ENCODE peak calls at places on chromosome 10, in nine cellular contexts. Z, A, M, J, V, D, F, Y and Q are unnamed samples.

GRCh38 chr10:47452495-47453434 is 31.1 kb downstream of the ANXA8 start:
- DNase-seq in D (no peak), A (no peak), J (no peak), F (no peak), Y (peak), M (no peak), V (peak), Z (no peak), Q (peak)

GRCh38 chr10:67666416-67667043 is 29.5 kb downstream of the CTNNA3 start:
- DNase-seq in Z (peak), V (no peak), Y (peak), M (peak), A (peak), D (peak), F (peak), J (peak), Q (peak)

GRCh38 chr10:75959209-75959608 is 527.8 kb downstream of the LRMDA start:
- DNase-seq in D (peak), M (peak), F (peak), V (no peak), Z (peak), Y (no peak), A (peak), J (no peak), Q (peak)

GRCh38 chr10:91552706-91553105 is 80.2 kb downstream of the PPP1R3C start:
- DNase-seq in V (peak), Z (no peak), M (peak), F (no peak), Y (no peak), D (peak), A (no peak), J (no peak), Q (peak)

GRCh38 chr10:121442086-121442485 is 156.2 kb downstream of the FGFR2 start:
- DNase-seq in V (no peak), A (no peak), Y (no peak), J (no peak), F (no peak), Z (no peak), D (no peak), M (no peak), Q (no peak)

GRCh38 chr10:119199231-119199992 is 8.0 kb upstream of the GRK5 start:
- DNase-seq in M (peak), F (peak), A (peak), Y (peak), Z (peak), J (peak), D (peak), V (peak), Q (peak)

GRCh38 chr10:78717200-78717599 is 351.6 kb upstream of the ZMIZ1 start:
- DNase-seq in M (peak), J (no peak), Z (peak), Y (no peak), V (no peak), D (peak), A (peak), F (no peak), Q (no peak)

GRCh38 chr10:102701272-102701671 is 12.9 kb downstream of the ARL3 start:
- DNase-seq in A (no peak), J (no peak), Z (no peak), D (peak), F (no peak), Y (no peak), M (no peak), V (no peak), Q (no peak)

GRCh38 chr10:110747609-110748464 is 103.7 kb downstream of the RBM20 start:
- DNase-seq in F (no peak), V (no peak), M (no peak), A (peak), J (no peak), D (no peak), Y (no peak), Z (peak), Q (no peak)

GRCh38 chr10:97888641-97889262 is 39.1 kb downstream of the GOLGA7B start:
- DNase-seq in A (peak), V (peak), D (peak), M (peak), Z (peak), J (no peak), Y (no peak), F (peak), Q (peak)

GRCh38 chr10:123270221-123270620 is 116.0 kb downstream of the BUB3 start:
- DNase-seq in D (peak), V (no peak), M (peak), Z (peak), Y (no peak), J (no peak), A (peak), F (peak), Q (no peak)

GRCh38 chr10:123380491-123381085 is 226.4 kb downstream of the BUB3 start:
- DNase-seq in Y (peak), V (no peak), F (no peak), J (no peak), M (peak), A (peak), D (no peak), Z (peak), Q (peak)

GRCh38 chr10:3803295-3803883 is 18.4 kb upstream of the KLF6 start:
- DNase-seq in A (no peak), D (peak), F (no peak), Y (no peak), Z (peak), V (no peak), J (no peak), M (no peak), Q (peak)

GRCh38 chr10:104268691-104269645 is at the start of gene GSTO2:
- DNase-seq in Y (peak), F (peak), Z (peak), J (peak), V (peak), M (peak), D (peak), A (peak), Q (peak)

GRCh38 chr10:26621889-26622681 is 75.4 kb upstream of the PDSS1 start:
- DNase-seq in V (peak), J (no peak), Y (no peak), D (peak), A (peak), F (no peak), Z (peak), M (no peak), Q (peak)

GRCh38 chr10:48970046-48970445 is 30.4 kb upstream of the LRRC18 start:
- DNase-seq in V (no peak), D (no peak), M (no peak), Z (no peak), J (no peak), F (no peak), Y (no peak), A (no peak), Q (no peak)

GRCh38 chr10:15254808-15255655 is 86.5 kb upstream of the NMT2 start:
- DNase-seq in Y (peak), D (no peak), Z (no peak), M (no peak), A (no peak), V (peak), F (no peak), J (no peak), Q (no peak)

GRCh38 chr10:120480065-120480600 is 23.1 kb downstream of the PLPP4 start:
- DNase-seq in M (no peak), A (no peak), Y (no peak), D (no peak), F (no peak), Z (no peak), V (peak), J (no peak), Q (no peak)

GRCh38 chr10:89684604-89685003 is 16.8 kb upstream of the KIF20B start:
- DNase-seq in F (peak), V (no peak), J (no peak), D (peak), M (peak), Y (no peak), A (no peak), Z (peak), Q (no peak)

GRCh38 chr10:108631332-108631731 is 1292.0 kb downstream of the XPNPEP1 start:
- DNase-seq in V (no peak), A (no peak), D (no peak), Y (no peak), F (no peak), M (no peak), Z (no peak), J (peak), Q (no peak)

GRCh38 chr10:3750352-3750816 is 34.6 kb downstream of the KLF6 start:
- DNase-seq in D (no peak), M (no peak), Z (no peak), V (no peak), J (no peak), Y (no peak), A (no peak), F (no peak), Q (no peak)

GRCh38 chr10:16639457-16639856 is 117.8 kb upstream of the C1QL3 start:
- DNase-seq in F (no peak), D (no peak), Y (no peak), M (no peak), A (no peak), Z (no peak), J (no peak), V (no peak), Q (no peak)

GRCh38 chr10:81472927-81473470 is 402.0 kb upstream of the NRG3 start:
- DNase-seq in D (no peak), F (no peak), V (peak), M (no peak), J (no peak), A (no peak), Z (no peak), Y (no peak), Q (no peak)

GRCh38 chr10:84845628-84846261 is 517.4 kb downstream of the CCSER2 start:
- DNase-seq in D (no peak), Z (no peak), M (no peak), J (peak), A (no peak), V (peak), F (no peak), Y (peak), Q (peak)

GRCh38 chr10:46247808-46248569 is 38.8 kb upstream of the ANTXRL start:
- DNase-seq in D (no peak), F (no peak), J (no peak), A (no peak), Z (no peak), M (no peak), V (peak), Y (no peak), Q (peak)

GRCh38 chr10:92757066-92757716 is 67.4 kb downstream of the HHEX start:
- DNase-seq in M (peak), Y (peak), V (peak), F (peak), A (peak), J (peak), Z (peak), D (peak), Q (peak)

GRCh38 chr10:33521062-33521461 is 186.6 kb upstream of the NRP1 start:
- DNase-seq in F (no peak), V (no peak), D (no peak), Y (no peak), J (no peak), M (no peak), Z (no peak), A (peak), Q (no peak)

GRCh38 chr10:6136215-6137201 is 47.7 kb downstream of the RBM17 start:
- DNase-seq in A (peak), Z (peak), M (peak), V (no peak), J (no peak), F (peak), D (peak), Y (no peak), Q (no peak)

GRCh38 chr10:46020871-46021553 is 9.4 kb downstream of the NCOA4 start:
- DNase-seq in Y (no peak), A (peak), F (no peak), M (peak), V (no peak), D (peak), J (no peak), Z (peak), Q (no peak)

GRCh38 chr10:51770719-51771118 is 71.3 kb upstream of the CSTF2T start:
- DNase-seq in Z (no peak), J (no peak), M (peak), D (peak), Y (no peak), V (no peak), F (no peak), A (no peak), Q (no peak)

GRCh38 chr10:121036431-121036830 is 185.3 kb downstream of the WDR11 start:
- DNase-seq in V (no peak), A (no peak), F (no peak), Z (peak), J (no peak), M (no peak), Y (no peak), D (no peak), Q (peak)

GRCh38 chr10:24119919-24120318 is 89.0 kb upstream of the KIAA1217 start:
- DNase-seq in Y (no peak), M (no peak), V (no peak), J (no peak), F (no peak), Z (no peak), A (no peak), D (no peak), Q (no peak)

GRCh38 chr10:7159928-7160327 is 250.9 kb downstream of the SFMBT2 start:
- DNase-seq in J (no peak), Z (no peak), A (no peak), D (no peak), Y (no peak), M (no peak), V (no peak), F (no peak), Q (no peak)

GRCh38 chr10:73586583-73586984 is 4.6 kb downstream of the USP54 start:
- DNase-seq in J (no peak), V (no peak), F (peak), A (peak), Y (no peak), Z (peak), M (peak), D (peak), Q (peak)
- H2AFZ ChIP-seq in J (no peak), V (no peak), F (no peak), A (no peak), Y (no peak), Z (no peak), M (no peak), D (no peak), Q (no peak)

GRCh38 chr10:117217196-117217761 is 20.0 kb downstream of the KCNK18 start:
- DNase-seq in Z (no peak), D (no peak), M (no peak), A (no peak), F (no peak), Y (no peak), J (no peak), V (peak), Q (peak)

GRCh38 chr10:117216028-117216427 is 18.7 kb downstream of the KCNK18 start:
- DNase-seq in F (no peak), V (no peak), J (no peak), A (no peak), Y (no peak), M (no peak), Z (no peak), D (no peak), Q (no peak)

GRCh38 chr10:117215079-117215478 is 17.8 kb downstream of the KCNK18 start:
- DNase-seq in J (no peak), A (no peak), V (no peak), Y (no peak), D (no peak), F (no peak), M (no peak), Z (no peak), Q (no peak)

GRCh38 chr10:117218654-117219053 is 21.4 kb downstream of the KCNK18 start:
- DNase-seq in Y (peak), V (peak), A (no peak), D (no peak), F (no peak), J (no peak), M (no peak), Z (no peak), Q (no peak)

GRCh38 chr10:117216611-117217195 is 19.4 kb downstream of the KCNK18 start:
- DNase-seq in D (peak), M (peak), A (peak), Y (peak), F (peak), V (peak), Z (peak), J (peak), Q (peak)
- H2AFZ ChIP-seq in D (peak), M (peak), A (peak), Y (no peak), F (peak), V (no peak), Z (peak), J (no peak), Q (peak)

GRCh38 chr10:70780370-70780760 is 4.8 kb downstream of the TBATA start:
- DNase-seq in A (no peak), M (no peak), J (no peak), F (peak), Y (no peak), D (no peak), V (no peak), Z (no peak), Q (no peak)
- H2AFZ ChIP-seq in A (no peak), M (no peak), J (no peak), F (no peak), Y (no peak), D (no peak), V (no peak), Z (no peak), Q (no peak)

DNA sequence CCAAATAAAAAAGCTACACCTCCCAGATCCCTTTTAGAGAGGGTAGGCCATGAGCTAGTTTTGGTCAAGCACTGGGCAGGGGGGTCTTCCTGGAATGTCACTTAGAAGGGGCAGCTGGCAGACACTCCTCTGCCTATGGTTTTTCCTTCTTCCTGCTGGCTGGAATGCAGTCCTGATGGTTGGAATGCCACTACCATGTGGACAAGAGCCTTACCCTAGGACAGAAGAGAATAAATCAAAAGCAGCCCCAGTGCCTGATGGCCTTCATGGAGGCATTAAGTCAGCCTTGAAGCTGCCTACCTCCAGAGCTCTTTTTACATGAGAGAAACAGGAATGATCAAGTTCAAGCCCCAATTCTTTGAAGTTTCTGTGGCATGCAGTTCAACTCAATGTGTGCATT is 43.5 kb upstream of the SORBS1 start:
- DNase-seq in F (no peak), D (no peak), J (no peak), M (no peak), V (no peak), A (no peak), Z (no peak), Y (no peak), Q (no peak)
- H2AFZ ChIP-seq in F (no peak), D (no peak), J (no peak), M (no peak), V (no peak), A (no peak), Z (no peak), Y (no peak), Q (no peak)

GRCh38 chr10:36351159-36351558 is 709.1 kb upstream of the FZD8 start:
- DNase-seq in D (no peak), Y (no peak), J (no peak), V (no peak), Z (no peak), A (no peak), F (no peak), M (peak), Q (no peak)

GRCh38 chr10:36354633-36355032 is 712.5 kb upstream of the FZD8 start:
- DNase-seq in Y (no peak), Z (no peak), A (no peak), V (no peak), F (peak), M (no peak), J (no peak), D (no peak), Q (no peak)

GRCh38 chr10:36345770-36346169 is 703.7 kb upstream of the FZD8 start:
- DNase-seq in M (peak), V (no peak), J (no peak), A (peak), F (no peak), Y (no peak), Z (no peak), D (peak), Q (no peak)

GRCh38 chr10:36344816-36345215 is 702.7 kb upstream of the FZD8 start:
- DNase-seq in Y (no peak), D (no peak), J (no peak), M (no peak), V (no peak), F (no peak), A (peak), Z (no peak), Q (no peak)

DNA sequence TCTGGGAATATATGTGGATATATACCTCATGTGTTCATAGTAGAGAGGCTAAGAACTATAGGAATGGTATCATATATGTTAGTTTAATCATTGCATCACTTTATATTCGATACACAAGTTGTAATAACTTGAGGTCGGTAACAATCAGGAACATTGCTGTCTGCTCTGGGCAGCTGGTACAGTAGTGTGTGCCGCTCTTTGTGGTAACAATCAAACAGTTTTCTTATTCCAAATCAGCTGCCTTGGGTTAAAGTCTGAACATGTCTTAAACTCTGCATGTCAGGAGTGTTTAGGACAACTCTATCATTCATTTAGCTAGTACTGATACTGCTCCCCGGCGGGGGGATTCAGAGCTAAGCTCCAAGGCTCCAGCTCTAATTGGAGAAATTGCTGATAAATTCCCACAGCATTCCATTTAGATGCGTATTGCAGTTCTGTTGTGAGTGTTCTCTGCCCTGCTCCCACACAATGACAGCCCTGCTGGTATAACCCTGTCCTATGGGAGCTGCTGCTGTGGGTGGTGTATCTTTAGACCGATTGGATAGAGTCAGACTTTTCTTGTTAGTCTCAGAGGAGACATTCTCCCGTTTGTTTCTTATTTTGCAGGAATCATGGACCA is 707.5 kb upstream of the FZD8 start:
- DNase-seq in F (peak), Y (no peak), A (peak), D (peak), Z (peak), M (peak), J (no peak), V (no peak), Q (peak)
- H2AFZ ChIP-seq in F (peak), Y (no peak), A (peak), D (peak), Z (peak), M (no peak), J (no peak), V (no peak), Q (peak)

GRCh38 chr10:623477-624311 is 65.8 kb downstream of the DIP2C start:
- DNase-seq in Z (no peak), Y (no peak), J (no peak), D (no peak), V (no peak), A (peak), F (no peak), M (no peak), Q (no peak)

GRCh38 chr10:624312-624604 is 65.2 kb downstream of the DIP2C start:
- DNase-seq in F (no peak), D (no peak), J (no peak), A (no peak), M (no peak), Y (no peak), V (no peak), Z (no peak), Q (no peak)

GRCh38 chr10:625751-626711 is 63.4 kb downstream of the DIP2C start:
- DNase-seq in A (no peak), M (no peak), F (no peak), V (no peak), Z (no peak), D (no peak), Y (no peak), J (no peak), Q (no peak)

GRCh38 chr10:624605-625334 is 64.7 kb downstream of the DIP2C start:
- DNase-seq in Y (no peak), V (peak), M (peak), Z (peak), F (peak), A (peak), J (no peak), D (peak), Q (peak)

DNA sequence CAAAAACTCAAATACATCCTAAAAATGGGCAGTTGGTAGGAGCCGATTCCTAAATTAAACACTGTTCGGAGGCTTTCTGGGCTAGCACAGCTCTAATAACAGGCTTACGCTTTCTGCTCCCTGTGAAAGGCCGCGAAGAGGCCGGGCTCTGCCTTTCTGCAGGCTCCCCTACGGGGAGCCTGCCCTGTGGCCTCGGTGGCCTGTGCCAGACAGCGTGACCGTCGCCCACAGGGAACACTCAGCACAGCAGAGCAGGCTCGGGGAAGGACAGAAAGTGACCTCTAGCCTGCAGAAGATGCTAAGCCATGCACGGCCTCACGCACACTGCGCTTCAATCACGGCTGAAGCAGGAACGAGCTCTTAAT is 64.2 kb downstream of the DIP2C start:
- DNase-seq in F (no peak), M (no peak), Z (no peak), A (peak), Y (no peak), J (no peak), D (no peak), V (no peak), Q (peak)
- H2AFZ ChIP-seq in F (no peak), M (no peak), Z (no peak), A (peak), Y (no peak), J (no peak), D (no peak), V (no peak), Q (no peak)